ENCODE peak calls at places on chromosomes 12 and 14, in eight cellular contexts. N, E, X, J, H, G, C and O are unnamed samples.

GRCh38 chr14:47438650-47439140 is 236.7 kb downstream of the MDGA2 start:
- DNase-seq in G (peak; percentile 48), H (no peak), E (peak; percentile 0), J (no peak), C (no peak), X (no peak), N (no peak), O (no peak)

GRCh38 chr14:76829650-76830421 is 3.6 kb downstream of the LRRC74A start:
- DNase-seq in J (peak; percentile 36), E (peak; percentile 91), G (no peak), H (no peak), C (no peak), X (peak; percentile 81), N (no peak), O (no peak)

GRCh38 chr12:92326877-92327276 is 181.2 kb upstream of the BTG1 start:
- DNase-seq in G (no peak), J (no peak), X (no peak), E (no peak), H (no peak), N (no peak), C (no peak), O (no peak)

GRCh38 chr12:89949457-89950195 is 241.0 kb upstream of the ATP2B1 start:
- DNase-seq in N (peak; percentile 95), X (peak; percentile 91), G (peak; percentile 79), E (peak; percentile 88), H (peak; percentile 18), C (peak; percentile 76), J (peak; percentile 41), O (peak; percentile 59)

GRCh38 chr12:14252697-14253096 is 112.8 kb upstream of the ATF7IP start:
- DNase-seq in C (no peak), G (no peak), X (no peak), N (no peak), J (no peak), E (no peak), H (no peak), O (no peak)

GRCh38 chr14:48914921-48915320 is 671.3 kb downstream of the RPS29 start:
- DNase-seq in J (no peak), H (no peak), N (no peak), G (peak; percentile 5), C (no peak), E (no peak), X (no peak), O (no peak)

GRCh38 chr12:113796852-113797534 is 169.1 kb downstream of the RBM19 start:
- DNase-seq in J (no peak), N (no peak), G (no peak), C (no peak), X (no peak), E (no peak), H (no peak), O (no peak)

GRCh38 chr12:44875954-44876553 is at the start of gene NELL2:
- DNase-seq in J (peak; percentile 36), H (peak; percentile 60), X (peak; percentile 26), E (peak; percentile 38), C (no peak), N (peak; percentile 38), G (peak; percentile 13), O (peak; percentile 81)

GRCh38 chr12:89401433-89402086 is 49.3 kb upstream of the DUSP6 start:
- DNase-seq in C (no peak), H (no peak), E (no peak), N (no peak), G (no peak), J (no peak), X (no peak), O (no peak)

GRCh38 chr14:95319312-95320075 is at the start of gene CLMN:
- DNase-seq in C (peak; percentile 52), G (no peak), N (peak; percentile 21), J (peak; percentile 64), X (peak; percentile 25), E (peak; percentile 38), H (peak; percentile 14), O (peak; percentile 79)

GRCh38 chr14:105867961-105868599 is 341.7 kb downstream of the TMEM121 start:
- DNase-seq in J (no peak), E (no peak), C (no peak), G (no peak), H (peak; percentile 2), X (no peak), N (no peak), O (no peak)

GRCh38 chr14:85421166-85421877 is 108.6 kb upstream of the FLRT2 start:
- DNase-seq in N (no peak), C (no peak), X (peak; percentile 70), H (no peak), G (peak; percentile 89), J (no peak), E (peak; percentile 56), O (no peak)

GRCh38 chr14:74697543-74697942 is 15.3 kb downstream of the AREL1 start:
- DNase-seq in G (peak; percentile 51), C (no peak), E (peak; percentile 8), N (no peak), X (no peak), J (no peak), H (no peak), O (no peak)

GRCh38 chr14:102654298-102654697 is 61.8 kb downstream of the RCOR1 start:
- DNase-seq in N (no peak), X (no peak), C (no peak), J (no peak), E (no peak), G (peak; percentile 60), H (no peak), O (no peak)

GRCh38 chr12:25254271-25254880 is 3.6 kb upstream of the KRAS start:
- DNase-seq in J (no peak), C (no peak), E (no peak), N (no peak), G (no peak), H (no peak), X (no peak), O (no peak)

GRCh38 chr12:52025301-52026172 is 18.8 kb downstream of the TAMALIN start:
- DNase-seq in J (peak; percentile 90), G (peak; percentile 65), X (peak; percentile 89), C (peak; percentile 85), E (peak; percentile 88), N (peak; percentile 89), H (peak; percentile 83), O (peak; percentile 82)

GRCh38 chr14:57921377-57921776 is 55.5 kb upstream of the SLC35F4 start:
- DNase-seq in G (no peak), H (no peak), J (no peak), X (no peak), C (no peak), E (no peak), N (no peak), O (no peak)

GRCh38 chr12:115013668-115014072 is 329.7 kb upstream of the TBX3 start:
- DNase-seq in E (no peak), X (no peak), N (no peak), J (no peak), H (no peak), C (no peak), G (no peak), O (no peak)

GRCh38 chr12:6332459-6332858 is 9.4 kb downstream of the TNFRSF1A start:
- DNase-seq in C (no peak), G (peak; percentile 98), J (no peak), E (peak; percentile 88), X (peak; percentile 78), N (peak; percentile 90), H (no peak), O (no peak)

GRCh38 chr12:27555928-27556778 is 32.1 kb downstream of the PPFIBP1 start:
- DNase-seq in H (no peak), G (no peak), E (peak; percentile 54), J (no peak), X (peak; percentile 51), C (no peak), N (no peak), O (peak; percentile 41)

GRCh38 chr14:49950275-49951250 is 57.7 kb downstream of the ARF6 start:
- DNase-seq in N (no peak), C (no peak), H (no peak), E (no peak), G (peak; percentile 98), J (peak; percentile 91), X (no peak), O (no peak)

GRCh38 chr12:41917827-41918445 is 226.7 kb downstream of the GXYLT1 start:
- DNase-seq in G (peak; percentile 2), J (no peak), E (peak; percentile 31), X (peak; percentile 15), N (no peak), H (no peak), C (no peak), O (no peak)

GRCh38 chr14:21748869-21749303 is 75.3 kb upstream of the OR4E1 start:
- DNase-seq in G (peak; percentile 52), N (peak; percentile 49), C (no peak), H (peak; percentile 31), J (no peak), E (peak; percentile 64), X (peak; percentile 39), O (peak; percentile 26)